ENCODE peak calls at places on chromosomes 5 and 9, in eight cellular contexts. N, Q, H, Y, K, U, T and X are unnamed samples.

GRCh38 chr5:176947847-176948246 is 48.7 kb upstream of the HK3 start:
- DNase-seq in T (no peak), N (no peak), U (no peak), Q (no peak), H (no peak), Y (no peak), K (no peak), X (no peak)

GRCh38 chr9:131884222-131884621 is 144.3 kb upstream of the RAPGEF1 start:
- DNase-seq in Y (no peak), K (no peak), N (no peak), U (no peak), Q (no peak), T (no peak), H (no peak), X (no peak)

GRCh38 chr9:69351227-69351626 is 26.2 kb downstream of the ENTREP1 start:
- DNase-seq in U (no peak), N (no peak), K (no peak), Y (no peak), H (no peak), Q (no peak), T (no peak), X (no peak)

GRCh38 chr5:177098103-177098771 is 11.5 kb downstream of the FGFR4 start:
- DNase-seq in Q (no peak), H (no peak), U (peak), Y (no peak), N (no peak), K (no peak), T (no peak), X (no peak)

GRCh38 chr9:18920141-18920611 is 112.8 kb downstream of the SAXO1 start:
- DNase-seq in N (no peak), U (no peak), Q (no peak), Y (no peak), H (no peak), T (no peak), K (no peak), X (no peak)

GRCh38 chr9:134597041-134597913 is 44.3 kb upstream of the COL5A1 start:
- DNase-seq in H (no peak), Q (no peak), K (peak), N (no peak), U (no peak), Y (no peak), T (no peak), X (no peak)

GRCh38 chr9:72217306-72217842 is 68.1 kb downstream of the GDA start:
- DNase-seq in U (no peak), Y (no peak), N (no peak), K (no peak), T (no peak), Q (no peak), H (no peak), X (no peak)

GRCh38 chr9:136409557-136410455 is 608 bp downstream of the ENTR1 start:
- DNase-seq in K (peak), U (peak), H (peak), Q (no peak), N (peak), Y (no peak), T (peak), X (no peak)

GRCh38 chr9:23552876-23553275 is 273.2 kb downstream of the ELAVL2 start:
- DNase-seq in Y (no peak), N (no peak), H (no peak), T (no peak), U (no peak), Q (no peak), K (no peak), X (no peak)

GRCh38 chr5:62956597-62956996 is 378.0 kb downstream of the LRRC70 start:
- DNase-seq in H (no peak), Y (no peak), U (no peak), T (no peak), K (no peak), N (no peak), Q (no peak), X (no peak)

GRCh38 chr5:10432059-10433008 is 9.3 kb upstream of the ROPN1L start:
- DNase-seq in N (no peak), K (peak), Q (no peak), T (no peak), U (no peak), H (no peak), Y (no peak), X (no peak)

GRCh38 chr9:135905380-135906282 is 1.7 kb downstream of the CAMSAP1 start:
- DNase-seq in K (no peak), Q (peak), T (no peak), Y (no peak), U (no peak), N (no peak), H (no peak), X (no peak)

GRCh38 chr5:80804332-80804731 is 149.5 kb upstream of the DHFR start:
- DNase-seq in U (no peak), T (no peak), Q (no peak), Y (no peak), H (no peak), K (no peak), N (no peak), X (no peak)